ENCODE peak calls at places on chromosomes 7 and 10, in five cellular contexts. One of them, this sample, is unnamed.
A peak's percentile ranks its signal among the peaks of the same experiment; 100 is the strongest.

GRCh38 chr10:74114041-74114448 is 36.6 kb downstream of the AP3M1 start:
- DNase-seq in HEK293T: no peak
- DNase-seq in RWPE1: no peak
- DNase-seq in Daoy: no peak
- DNase-seq in SW 1271: no peak
- DNase-seq in this sample: no peak

GRCh38 chr10:33126118-33126517 is 168.1 kb upstream of the ITGB1 start:
- DNase-seq in HEK293T: no peak
- DNase-seq in RWPE1: peak; percentile 58
- DNase-seq in Daoy: peak; percentile 55
- DNase-seq in SW 1271: no peak
- DNase-seq in this sample: no peak

GRCh38 chr10:42952358-42952757 is 124.5 kb upstream of the RET start:
- DNase-seq in HEK293T: peak; percentile 39
- DNase-seq in RWPE1: peak; percentile 56
- DNase-seq in Daoy: peak; percentile 48
- DNase-seq in SW 1271: no peak
- DNase-seq in this sample: no peak

GRCh38 chr7:155430606-155431005 is 27.3 kb upstream of the EN2 start:
- DNase-seq in HEK293T: no peak
- DNase-seq in RWPE1: no peak
- DNase-seq in Daoy: no peak
- DNase-seq in SW 1271: no peak
- DNase-seq in this sample: no peak

GRCh38 chr10:95480102-95480900 is 80.9 kb downstream of the SORBS1 start:
- DNase-seq in HEK293T: no peak
- DNase-seq in RWPE1: no peak
- DNase-seq in Daoy: no peak
- DNase-seq in SW 1271: no peak
- DNase-seq in this sample: no peak

GRCh38 chr7:140137078-140137477 is 39.7 kb downstream of the KDM7A start:
- DNase-seq in HEK293T: no peak
- DNase-seq in RWPE1: no peak
- DNase-seq in Daoy: no peak
- DNase-seq in SW 1271: no peak
- DNase-seq in this sample: no peak

GRCh38 chr10:17175551-17175950 is 25.9 kb downstream of the TRDMT1 start:
- DNase-seq in HEK293T: no peak
- DNase-seq in RWPE1: no peak
- DNase-seq in Daoy: peak; percentile 68
- DNase-seq in SW 1271: no peak
- DNase-seq in this sample: peak; percentile 38

GRCh38 chr10:121566755-121567154 is 31.5 kb downstream of the FGFR2 start:
- DNase-seq in HEK293T: no peak
- DNase-seq in RWPE1: no peak
- DNase-seq in Daoy: no peak
- DNase-seq in SW 1271: no peak
- DNase-seq in this sample: no peak

GRCh38 chr7:75823198-75823910 is 9.7 kb upstream of the CCL24 start:
- DNase-seq in HEK293T: no peak
- DNase-seq in RWPE1: no peak
- DNase-seq in Daoy: peak; percentile 33
- DNase-seq in SW 1271: no peak
- DNase-seq in this sample: no peak

GRCh38 chr10:88582806-88583583 is at the start of gene RNLS:
- DNase-seq in HEK293T: no peak
- DNase-seq in RWPE1: peak; percentile 4
- DNase-seq in Daoy: peak; percentile 63
- DNase-seq in SW 1271: peak; percentile 5
- DNase-seq in this sample: peak; percentile 94

GRCh38 chr7:76278540-76278939 is 23.9 kb upstream of the HSPB1 start:
- DNase-seq in HEK293T: peak; percentile 38
- DNase-seq in RWPE1: no peak
- DNase-seq in Daoy: peak; percentile 38
- DNase-seq in SW 1271: no peak
- DNase-seq in this sample: no peak

This sample was measured in retina.